ENCODE peak calls at places on chromosomes 6 and 20, in ten cellular contexts. M is HCT116, D is endothelial cell of umbilical vein, P is PC-9, O is hepatocyte, J is GM23338, B is MM.1S, Q is astrocyte, S is H1, Z is fibroblast of lung. X is an unnamed sample.

GRCh38 chr6:126054802-126055201 is 68.5 kb downstream of the TRMT11 start:
- DNase-seq in O (no peak), Q (no peak), J (no peak), Z (no peak), M (no peak), P (no peak), D (no peak), S (no peak), B (no peak), X (no peak)

GRCh38 chr6:151149788-151150187 is 90.0 kb upstream of the AKAP12 start:
- DNase-seq in J (no peak), B (no peak), D (no peak), P (no peak), O (no peak), S (no peak), Z (no peak), M (no peak), Q (no peak), X (no peak)

GRCh38 chr20:35166242-35166830 is 5.5 kb upstream of the PROCR start:
- DNase-seq in S (peak; percentile 62), J (peak; percentile 61), O (no peak), D (peak; percentile 99), Z (peak; percentile 27), B (no peak), P (no peak), M (no peak), Q (no peak), X (no peak)

GRCh38 chr6:6546318-6547110 is 42.0 kb upstream of the LY86 start:
- DNase-seq in J (peak; percentile 76), S (peak; percentile 75), B (peak; percentile 51), O (peak; percentile 63), Z (peak; percentile 5), D (no peak), M (no peak), P (no peak), Q (peak; percentile 17), X (no peak)

GRCh38 chr6:151197556-151197955 is 42.2 kb upstream of the AKAP12 start:
- DNase-seq in Q (no peak), M (no peak), D (no peak), P (no peak), J (no peak), B (no peak), O (no peak), Z (no peak), S (no peak), X (no peak)

GRCh38 chr20:51596656-51597388 is 54.3 kb upstream of the NFATC2 start:
- DNase-seq in S (no peak), Q (no peak), Z (peak; percentile 30), P (no peak), B (no peak), J (peak; percentile 22), O (no peak), M (no peak), D (no peak), X (peak; percentile 22)

GRCh38 chr6:135358907-135359459 is 138.6 kb downstream of the AHI1 start:
- DNase-seq in D (peak; percentile 45), J (no peak), M (no peak), Q (peak; percentile 65), O (no peak), P (no peak), S (no peak), B (no peak), Z (peak; percentile 45), X (no peak)

GRCh38 chr6:9520417-9521151 is 894.3 kb downstream of the TFAP2A start:
- DNase-seq in B (no peak), O (no peak), S (no peak), P (peak; percentile 70), J (no peak), Q (peak; percentile 91), Z (peak; percentile 78), D (peak; percentile 88), M (peak; percentile 35), X (no peak)

GRCh38 chr6:3882865-3883264 is 33.7 kb downstream of the FAM50B start:
- DNase-seq in Q (no peak), J (no peak), Z (peak; percentile 70), B (no peak), M (no peak), P (no peak), D (no peak), S (no peak), O (no peak), X (peak; percentile 40)

GRCh38 chr20:34570859-34571306 is 12.4 kb downstream of the MAP1LC3A start:
- DNase-seq in O (no peak), Q (peak; percentile 84), P (no peak), J (no peak), D (peak; percentile 74), S (no peak), B (no peak), M (no peak), Z (peak; percentile 23), X (no peak)

GRCh38 chr20:63861981-63862901 is 943 bp downstream of the ABHD16B start:
- DNase-seq in S (no peak), P (no peak), B (no peak), Q (no peak), M (no peak), Z (no peak), O (no peak), D (no peak), J (no peak), X (no peak)
- TF ChIP-seq EZH2 in S (no peak), P (no peak), B (no peak), Q (no peak), M (no peak), Z (no peak), O (no peak), D (no peak), J (no peak), X (no peak)

DNA sequence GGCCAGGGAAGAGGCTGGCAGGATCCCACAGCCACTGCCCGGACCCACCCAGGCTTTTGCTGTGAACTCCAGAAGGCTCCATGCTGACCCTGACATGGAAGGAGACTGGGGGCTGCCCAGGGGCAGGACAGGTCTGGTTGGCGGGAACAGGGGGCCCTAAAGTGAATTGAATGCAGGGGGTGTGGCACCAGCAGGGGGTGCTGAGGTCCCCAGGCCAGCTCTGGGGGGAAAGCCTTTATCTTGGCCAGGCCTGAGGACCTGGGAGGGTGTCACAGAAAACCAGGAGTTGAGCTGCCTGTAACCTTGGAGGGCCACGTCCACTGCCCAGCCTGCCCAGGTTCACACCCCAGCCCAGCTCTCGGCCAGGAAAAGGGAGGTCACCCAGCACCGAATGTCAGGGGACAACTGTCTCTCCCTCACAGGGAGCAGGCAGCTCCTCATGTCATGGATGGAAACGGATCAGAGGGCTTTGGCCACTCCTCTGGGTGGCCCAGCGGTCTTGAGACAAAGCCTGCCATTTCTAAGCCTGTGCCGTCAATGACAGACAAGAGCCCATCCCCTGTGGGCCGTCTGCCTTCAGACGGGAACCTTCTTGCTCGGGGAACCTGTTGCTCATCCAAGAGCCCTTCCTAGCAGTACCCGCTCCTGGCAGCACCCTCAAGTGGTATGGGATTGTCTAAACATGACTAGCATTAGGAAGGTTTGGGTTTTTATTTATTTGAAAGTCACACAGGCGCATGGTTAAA is 2.9 kb upstream of the YTHDF1 start:
- DNase-seq in O (no peak), D (no peak), J (no peak), B (no peak), Q (no peak), P (no peak), S (no peak), M (no peak), Z (no peak), X (no peak)
- TF ChIP-seq EZH2 in O (no peak), D (no peak), J (no peak), B (no peak), Q (no peak), P (no peak), S (no peak), M (no peak), Z (no peak), X (no peak)

DNA sequence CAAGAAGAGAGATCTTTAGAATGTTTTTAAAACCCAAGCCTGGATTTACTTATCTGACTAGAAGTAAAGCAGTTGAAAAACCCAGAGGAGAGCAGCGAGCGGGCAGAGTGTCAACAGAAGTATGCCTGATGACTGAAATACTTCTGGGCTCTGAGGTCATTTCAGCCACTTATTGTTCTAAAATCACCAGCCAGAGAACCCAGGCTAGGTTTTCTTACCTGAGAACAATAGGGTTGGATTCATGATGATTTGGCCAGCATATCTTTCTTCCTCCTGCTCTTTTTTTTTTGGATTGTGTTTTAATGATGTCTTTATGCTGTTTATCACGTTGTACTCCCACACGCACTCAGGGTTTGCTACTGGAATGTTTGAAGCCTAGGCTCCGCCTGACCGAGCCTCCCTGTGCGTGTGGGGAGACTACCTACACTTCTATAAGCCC is 63.0 kb upstream of the KIF25 start:
- DNase-seq in M (no peak), Z (no peak), D (peak; percentile 54), P (no peak), O (peak; percentile 58), B (no peak), Q (no peak), J (no peak), S (no peak), X (no peak)
- TF ChIP-seq EZH2 in M (no peak), Z (no peak), D (no peak), P (no peak), O (no peak), B (no peak), Q (no peak), J (no peak), S (no peak), X (no peak)

GRCh38 chr6:31004285-31004684 is 6.0 kb upstream of the MUC22 start:
- DNase-seq in M (no peak), P (peak; percentile 83), Q (no peak), S (no peak), Z (no peak), D (no peak), J (no peak), B (no peak), O (no peak), X (no peak)

GRCh38 chr6:31001489-31001888 is 8.8 kb upstream of the MUC22 start:
- DNase-seq in J (no peak), M (no peak), D (no peak), Q (no peak), Z (no peak), S (no peak), B (no peak), O (no peak), P (no peak), X (no peak)

DNA sequence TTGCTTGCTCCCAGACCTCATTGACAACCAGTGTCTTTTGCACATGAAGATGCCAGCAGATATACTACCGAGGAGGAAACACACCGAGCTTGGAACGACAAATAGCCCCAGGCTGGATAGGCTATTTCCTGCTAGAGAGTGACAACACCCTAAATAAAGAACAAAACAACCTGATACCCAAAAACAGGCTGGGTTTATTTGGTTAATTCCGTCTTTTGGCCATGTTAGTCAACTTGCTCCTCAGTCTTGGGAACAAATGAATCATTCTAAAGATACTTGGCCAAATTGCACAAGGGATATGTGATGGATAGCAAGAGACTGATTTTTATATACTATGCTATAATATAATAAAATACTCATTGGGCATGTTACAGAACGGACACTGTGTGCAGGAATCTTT is 11.5 kb upstream of the MUC22 start:
- DNase-seq in B (no peak), M (no peak), O (no peak), Q (no peak), D (no peak), Z (no peak), S (no peak), J (no peak), P (peak; percentile 96), X (no peak)
- TF ChIP-seq EZH2 in B (no peak), M (no peak), O (no peak), Q (no peak), D (no peak), Z (no peak), S (no peak), J (no peak), P (no peak), X (no peak)